ENCODE peak calls at places on chromosomes 16 and 17, in ten cellular contexts. One of them, this sample, is unnamed.

GRCh38 chr16:87327798-87328495 is 10.8 kb upstream of the C16orf95 start:
- DNase-seq in activated T-cell treated with anti-CD3 and anti-CD28 coated beads, Interleukin-2, amount 50 U/mL, for 48 hours: no peak
- DNase-seq in iris pigment epithelial cell: no peak
- DNase-seq in lower lobe of right lung: peak; percentile 34
- DNase-seq in NCI-H460: no peak
- DNase-seq in activated CD8-positive, alpha-beta T cell treated with anti-CD3 and anti-CD28 coated beads, Interleukin-2, amount 10 ng/mL, durations not matched to agents 7 days and 5 days: no peak
- DNase-seq in left ventricle myocardium inferior: no peak
- DNase-seq in substantia nigra: no peak
- DNase-seq in AG08395: no peak
- DNase-seq in HTR-8/SVneo: no peak
- DNase-seq in this sample: no peak

GRCh38 chr17:66665194-66665593 is 169.7 kb upstream of the CACNG5 start:
- DNase-seq in iris pigment epithelial cell: no peak
- DNase-seq in HTR-8/SVneo: no peak
- DNase-seq in substantia nigra: no peak
- DNase-seq in activated T-cell treated with anti-CD3 and anti-CD28 coated beads, Interleukin-2, amount 50 U/mL, for 48 hours: peak; percentile 43
- DNase-seq in AG08395: no peak
- DNase-seq in activated CD8-positive, alpha-beta T cell treated with anti-CD3 and anti-CD28 coated beads, Interleukin-2, amount 10 ng/mL, durations not matched to agents 7 days and 5 days: no peak
- DNase-seq in lower lobe of right lung: no peak
- DNase-seq in NCI-H460: no peak
- DNase-seq in left ventricle myocardium inferior: no peak
- DNase-seq in this sample: no peak

GRCh38 chr16:57357330-57358151 is 1.0 kb upstream of the CCL22 start:
- DNase-seq in activated CD8-positive, alpha-beta T cell treated with anti-CD3 and anti-CD28 coated beads, Interleukin-2, amount 10 ng/mL, durations not matched to agents 7 days and 5 days: no peak
- DNase-seq in left ventricle myocardium inferior: no peak
- DNase-seq in HTR-8/SVneo: no peak
- DNase-seq in AG08395: no peak
- DNase-seq in iris pigment epithelial cell: no peak
- DNase-seq in lower lobe of right lung: no peak
- DNase-seq in NCI-H460: no peak
- DNase-seq in substantia nigra: no peak
- DNase-seq in activated T-cell treated with anti-CD3 and anti-CD28 coated beads, Interleukin-2, amount 50 U/mL, for 48 hours: no peak
- DNase-seq in this sample: peak; percentile 29

GRCh38 chr16:10738231-10739077 is 5.2 kb upstream of the NUBP1 start:
- DNase-seq in activated CD8-positive, alpha-beta T cell treated with anti-CD3 and anti-CD28 coated beads, Interleukin-2, amount 10 ng/mL, durations not matched to agents 7 days and 5 days: peak; percentile 75
- DNase-seq in lower lobe of right lung: peak; percentile 70
- DNase-seq in activated T-cell treated with anti-CD3 and anti-CD28 coated beads, Interleukin-2, amount 50 U/mL, for 48 hours: peak; percentile 70
- DNase-seq in left ventricle myocardium inferior: peak; percentile 87
- DNase-seq in NCI-H460: peak; percentile 53
- DNase-seq in AG08395: no peak
- DNase-seq in HTR-8/SVneo: peak; percentile 26
- DNase-seq in iris pigment epithelial cell: peak; percentile 84
- DNase-seq in substantia nigra: no peak
- DNase-seq in this sample: peak; percentile 65

GRCh38 chr16:30658731-30659506 is 688 bp downstream of the FBRS start:
- DNase-seq in NCI-H460: peak; percentile 96
- DNase-seq in AG08395: peak; percentile 88
- DNase-seq in activated T-cell treated with anti-CD3 and anti-CD28 coated beads, Interleukin-2, amount 50 U/mL, for 48 hours: no peak
- DNase-seq in iris pigment epithelial cell: peak; percentile 97
- DNase-seq in activated CD8-positive, alpha-beta T cell treated with anti-CD3 and anti-CD28 coated beads, Interleukin-2, amount 10 ng/mL, durations not matched to agents 7 days and 5 days: no peak
- DNase-seq in HTR-8/SVneo: peak; percentile 82
- DNase-seq in left ventricle myocardium inferior: peak; percentile 76
- DNase-seq in substantia nigra: peak; percentile 90
- DNase-seq in lower lobe of right lung: peak; percentile 84
- DNase-seq in this sample: peak; percentile 99

GRCh38 chr16:56950881-56951771 is 10.6 kb upstream of the CETP start:
- DNase-seq in AG08395: peak; percentile 83
- DNase-seq in NCI-H460: peak; percentile 47
- DNase-seq in substantia nigra: no peak
- DNase-seq in activated CD8-positive, alpha-beta T cell treated with anti-CD3 and anti-CD28 coated beads, Interleukin-2, amount 10 ng/mL, durations not matched to agents 7 days and 5 days: peak; percentile 75
- DNase-seq in HTR-8/SVneo: peak; percentile 65
- DNase-seq in lower lobe of right lung: peak; percentile 71
- DNase-seq in left ventricle myocardium inferior: peak; percentile 23
- DNase-seq in iris pigment epithelial cell: peak; percentile 53
- DNase-seq in activated T-cell treated with anti-CD3 and anti-CD28 coated beads, Interleukin-2, amount 50 U/mL, for 48 hours: peak; percentile 80
- DNase-seq in this sample: peak; percentile 76

GRCh38 chr16:14539631-14540030 is 90.4 kb downstream of the PARN start:
- DNase-seq in left ventricle myocardium inferior: no peak
- DNase-seq in NCI-H460: no peak
- DNase-seq in lower lobe of right lung: no peak
- DNase-seq in AG08395: peak; percentile 23
- DNase-seq in HTR-8/SVneo: no peak
- DNase-seq in activated T-cell treated with anti-CD3 and anti-CD28 coated beads, Interleukin-2, amount 50 U/mL, for 48 hours: no peak
- DNase-seq in iris pigment epithelial cell: peak; percentile 54
- DNase-seq in substantia nigra: no peak
- DNase-seq in activated CD8-positive, alpha-beta T cell treated with anti-CD3 and anti-CD28 coated beads, Interleukin-2, amount 10 ng/mL, durations not matched to agents 7 days and 5 days: no peak
- DNase-seq in this sample: no peak

GRCh38 chr17:16013943-16014407 is 14.4 kb downstream of the TTC19 start:
- DNase-seq in NCI-H460: peak; percentile 54
- DNase-seq in substantia nigra: no peak
- DNase-seq in left ventricle myocardium inferior: no peak
- DNase-seq in HTR-8/SVneo: peak; percentile 72
- DNase-seq in activated T-cell treated with anti-CD3 and anti-CD28 coated beads, Interleukin-2, amount 50 U/mL, for 48 hours: no peak
- DNase-seq in activated CD8-positive, alpha-beta T cell treated with anti-CD3 and anti-CD28 coated beads, Interleukin-2, amount 10 ng/mL, durations not matched to agents 7 days and 5 days: no peak
- DNase-seq in AG08395: peak; percentile 53
- DNase-seq in lower lobe of right lung: no peak
- DNase-seq in iris pigment epithelial cell: peak; percentile 85
- DNase-seq in this sample: no peak

GRCh38 chr17:17691468-17692263 is 10.4 kb downstream of the RAI1 start:
- DNase-seq in substantia nigra: no peak
- DNase-seq in activated CD8-positive, alpha-beta T cell treated with anti-CD3 and anti-CD28 coated beads, Interleukin-2, amount 10 ng/mL, durations not matched to agents 7 days and 5 days: no peak
- DNase-seq in lower lobe of right lung: no peak
- DNase-seq in HTR-8/SVneo: no peak
- DNase-seq in iris pigment epithelial cell: no peak
- DNase-seq in activated T-cell treated with anti-CD3 and anti-CD28 coated beads, Interleukin-2, amount 50 U/mL, for 48 hours: no peak
- DNase-seq in left ventricle myocardium inferior: no peak
- DNase-seq in AG08395: no peak
- DNase-seq in NCI-H460: no peak
- DNase-seq in this sample: no peak

GRCh38 chr17:33647976-33648375 is 354.9 kb upstream of the ASIC2 start:
- DNase-seq in lower lobe of right lung: no peak
- DNase-seq in substantia nigra: no peak
- DNase-seq in activated CD8-positive, alpha-beta T cell treated with anti-CD3 and anti-CD28 coated beads, Interleukin-2, amount 10 ng/mL, durations not matched to agents 7 days and 5 days: no peak
- DNase-seq in iris pigment epithelial cell: peak; percentile 9
- DNase-seq in NCI-H460: no peak
- DNase-seq in left ventricle myocardium inferior: no peak
- DNase-seq in AG08395: peak; percentile 32
- DNase-seq in HTR-8/SVneo: no peak
- DNase-seq in activated T-cell treated with anti-CD3 and anti-CD28 coated beads, Interleukin-2, amount 50 U/mL, for 48 hours: no peak
- DNase-seq in this sample: no peak

GRCh38 chr16:60755907-60756306 is 1280.3 kb downstream of the CDH8 start:
- DNase-seq in left ventricle myocardium inferior: no peak
- DNase-seq in activated T-cell treated with anti-CD3 and anti-CD28 coated beads, Interleukin-2, amount 50 U/mL, for 48 hours: no peak
- DNase-seq in activated CD8-positive, alpha-beta T cell treated with anti-CD3 and anti-CD28 coated beads, Interleukin-2, amount 10 ng/mL, durations not matched to agents 7 days and 5 days: no peak
- DNase-seq in NCI-H460: no peak
- DNase-seq in substantia nigra: no peak
- DNase-seq in AG08395: no peak
- DNase-seq in iris pigment epithelial cell: no peak
- DNase-seq in HTR-8/SVneo: no peak
- DNase-seq in lower lobe of right lung: no peak
- DNase-seq in this sample: no peak

GRCh38 chr16:20424129-20424866 is 15.0 kb downstream of the ACSM5 start:
- DNase-seq in HTR-8/SVneo: no peak
- DNase-seq in substantia nigra: no peak
- DNase-seq in activated CD8-positive, alpha-beta T cell treated with anti-CD3 and anti-CD28 coated beads, Interleukin-2, amount 10 ng/mL, durations not matched to agents 7 days and 5 days: no peak
- DNase-seq in left ventricle myocardium inferior: no peak
- DNase-seq in iris pigment epithelial cell: no peak
- DNase-seq in AG08395: no peak
- DNase-seq in activated T-cell treated with anti-CD3 and anti-CD28 coated beads, Interleukin-2, amount 50 U/mL, for 48 hours: no peak
- DNase-seq in NCI-H460: no peak
- DNase-seq in lower lobe of right lung: no peak
- DNase-seq in this sample: no peak

GRCh38 chr16:3646348-3646920 is 8.1 kb upstream of the DNASE1 start:
- DNase-seq in HTR-8/SVneo: no peak
- DNase-seq in left ventricle myocardium inferior: no peak
- DNase-seq in NCI-H460: no peak
- DNase-seq in iris pigment epithelial cell: peak; percentile 43
- DNase-seq in AG08395: no peak
- DNase-seq in activated T-cell treated with anti-CD3 and anti-CD28 coated beads, Interleukin-2, amount 50 U/mL, for 48 hours: no peak
- DNase-seq in lower lobe of right lung: peak; percentile 34
- DNase-seq in activated CD8-positive, alpha-beta T cell treated with anti-CD3 and anti-CD28 coated beads, Interleukin-2, amount 10 ng/mL, durations not matched to agents 7 days and 5 days: no peak
- DNase-seq in substantia nigra: no peak
- DNase-seq in this sample: no peak

GRCh38 chr17:9880582-9880999 is 24.5 kb downstream of the RCVRN start:
- DNase-seq in left ventricle myocardium inferior: no peak
- DNase-seq in HTR-8/SVneo: peak; percentile 56
- DNase-seq in NCI-H460: no peak
- DNase-seq in iris pigment epithelial cell: peak; percentile 40
- DNase-seq in AG08395: peak; percentile 37
- DNase-seq in substantia nigra: no peak
- DNase-seq in lower lobe of right lung: no peak
- DNase-seq in activated CD8-positive, alpha-beta T cell treated with anti-CD3 and anti-CD28 coated beads, Interleukin-2, amount 10 ng/mL, durations not matched to agents 7 days and 5 days: no peak
- DNase-seq in activated T-cell treated with anti-CD3 and anti-CD28 coated beads, Interleukin-2, amount 50 U/mL, for 48 hours: no peak
- DNase-seq in this sample: no peak

GRCh38 chr16:10964039-10964890 is 19.9 kb downstream of the CLEC16A start:
- DNase-seq in activated CD8-positive, alpha-beta T cell treated with anti-CD3 and anti-CD28 coated beads, Interleukin-2, amount 10 ng/mL, durations not matched to agents 7 days and 5 days: peak; percentile 86
- DNase-seq in left ventricle myocardium inferior: peak; percentile 79
- DNase-seq in iris pigment epithelial cell: peak; percentile 72
- DNase-seq in lower lobe of right lung: peak; percentile 87
- DNase-seq in AG08395: peak; percentile 90
- DNase-seq in NCI-H460: peak; percentile 72
- DNase-seq in HTR-8/SVneo: peak; percentile 88
- DNase-seq in substantia nigra: peak; percentile 13
- DNase-seq in activated T-cell treated with anti-CD3 and anti-CD28 coated beads, Interleukin-2, amount 50 U/mL, for 48 hours: peak; percentile 93
- DNase-seq in this sample: peak; percentile 89

GRCh38 chr16:3625911-3626732 is 14.7 kb upstream of the SLX4 start:
- DNase-seq in lower lobe of right lung: no peak
- DNase-seq in AG08395: peak; percentile 20
- DNase-seq in left ventricle myocardium inferior: no peak
- DNase-seq in activated T-cell treated with anti-CD3 and anti-CD28 coated beads, Interleukin-2, amount 50 U/mL, for 48 hours: no peak
- DNase-seq in HTR-8/SVneo: no peak
- DNase-seq in NCI-H460: no peak
- DNase-seq in substantia nigra: no peak
- DNase-seq in activated CD8-positive, alpha-beta T cell treated with anti-CD3 and anti-CD28 coated beads, Interleukin-2, amount 10 ng/mL, durations not matched to agents 7 days and 5 days: no peak
- DNase-seq in iris pigment epithelial cell: peak; percentile 32
- DNase-seq in this sample: peak; percentile 71

GRCh38 chr16:65837431-65837986 is 529.0 kb upstream of the CDH5 start:
- DNase-seq in left ventricle myocardium inferior: no peak
- DNase-seq in NCI-H460: no peak
- DNase-seq in iris pigment epithelial cell: no peak
- DNase-seq in AG08395: no peak
- DNase-seq in activated CD8-positive, alpha-beta T cell treated with anti-CD3 and anti-CD28 coated beads, Interleukin-2, amount 10 ng/mL, durations not matched to agents 7 days and 5 days: no peak
- DNase-seq in HTR-8/SVneo: no peak
- DNase-seq in lower lobe of right lung: no peak
- DNase-seq in substantia nigra: no peak
- DNase-seq in activated T-cell treated with anti-CD3 and anti-CD28 coated beads, Interleukin-2, amount 50 U/mL, for 48 hours: no peak
- DNase-seq in this sample: no peak

GRCh38 chr16:75789237-75789636 is 62.9 kb upstream of the CPHXL start:
- DNase-seq in lower lobe of right lung: no peak
- DNase-seq in iris pigment epithelial cell: peak; percentile 49
- DNase-seq in activated T-cell treated with anti-CD3 and anti-CD28 coated beads, Interleukin-2, amount 50 U/mL, for 48 hours: no peak
- DNase-seq in activated CD8-positive, alpha-beta T cell treated with anti-CD3 and anti-CD28 coated beads, Interleukin-2, amount 10 ng/mL, durations not matched to agents 7 days and 5 days: peak; percentile 30
- DNase-seq in substantia nigra: no peak
- DNase-seq in NCI-H460: peak; percentile 45
- DNase-seq in AG08395: peak; percentile 66
- DNase-seq in HTR-8/SVneo: peak; percentile 71
- DNase-seq in left ventricle myocardium inferior: no peak
- DNase-seq in this sample: peak; percentile 68

GRCh38 chr17:57869599-57870282 is 19.9 kb upstream of the MRPS23 start:
- DNase-seq in iris pigment epithelial cell: peak; percentile 92
- DNase-seq in activated CD8-positive, alpha-beta T cell treated with anti-CD3 and anti-CD28 coated beads, Interleukin-2, amount 10 ng/mL, durations not matched to agents 7 days and 5 days: no peak
- DNase-seq in left ventricle myocardium inferior: no peak
- DNase-seq in NCI-H460: no peak
- DNase-seq in substantia nigra: no peak
- DNase-seq in AG08395: peak; percentile 84
- DNase-seq in lower lobe of right lung: no peak
- DNase-seq in HTR-8/SVneo: peak; percentile 67
- DNase-seq in activated T-cell treated with anti-CD3 and anti-CD28 coated beads, Interleukin-2, amount 50 U/mL, for 48 hours: no peak
- DNase-seq in this sample: no peak

GRCh38 chr17:76840443-76840767 is 27.8 kb upstream of the MGAT5B start:
- DNase-seq in NCI-H460: no peak
- DNase-seq in substantia nigra: no peak
- DNase-seq in HTR-8/SVneo: no peak
- DNase-seq in iris pigment epithelial cell: no peak
- DNase-seq in AG08395: no peak
- DNase-seq in left ventricle myocardium inferior: no peak
- DNase-seq in activated CD8-positive, alpha-beta T cell treated with anti-CD3 and anti-CD28 coated beads, Interleukin-2, amount 10 ng/mL, durations not matched to agents 7 days and 5 days: no peak
- DNase-seq in lower lobe of right lung: no peak
- DNase-seq in activated T-cell treated with anti-CD3 and anti-CD28 coated beads, Interleukin-2, amount 50 U/mL, for 48 hours: no peak
- DNase-seq in this sample: no peak

GRCh38 chr16:29821663-29822115 is 1.4 kb downstream of the MVP start:
- DNase-seq in iris pigment epithelial cell: peak; percentile 82
- DNase-seq in lower lobe of right lung: peak; percentile 62
- DNase-seq in AG08395: peak; percentile 67
- DNase-seq in NCI-H460: no peak
- DNase-seq in activated CD8-positive, alpha-beta T cell treated with anti-CD3 and anti-CD28 coated beads, Interleukin-2, amount 10 ng/mL, durations not matched to agents 7 days and 5 days: no peak
- DNase-seq in left ventricle myocardium inferior: no peak
- DNase-seq in substantia nigra: no peak
- DNase-seq in HTR-8/SVneo: no peak
- DNase-seq in activated T-cell treated with anti-CD3 and anti-CD28 coated beads, Interleukin-2, amount 50 U/mL, for 48 hours: no peak
- DNase-seq in this sample: no peak

GRCh38 chr17:5651348-5651747 is 67.0 kb upstream of the NLRP1 start:
- DNase-seq in left ventricle myocardium inferior: no peak
- DNase-seq in iris pigment epithelial cell: no peak
- DNase-seq in AG08395: no peak
- DNase-seq in HTR-8/SVneo: no peak
- DNase-seq in activated T-cell treated with anti-CD3 and anti-CD28 coated beads, Interleukin-2, amount 50 U/mL, for 48 hours: no peak
- DNase-seq in lower lobe of right lung: no peak
- DNase-seq in NCI-H460: no peak
- DNase-seq in activated CD8-positive, alpha-beta T cell treated with anti-CD3 and anti-CD28 coated beads, Interleukin-2, amount 10 ng/mL, durations not matched to agents 7 days and 5 days: no peak
- DNase-seq in substantia nigra: no peak
- DNase-seq in this sample: no peak

GRCh38 chr17:83099570-83100181 is 20.3 kb downstream of the METRNL start:
- DNase-seq in activated T-cell treated with anti-CD3 and anti-CD28 coated beads, Interleukin-2, amount 50 U/mL, for 48 hours: no peak
- DNase-seq in substantia nigra: no peak
- DNase-seq in left ventricle myocardium inferior: no peak
- DNase-seq in iris pigment epithelial cell: peak; percentile 24
- DNase-seq in NCI-H460: no peak
- DNase-seq in HTR-8/SVneo: no peak
- DNase-seq in activated CD8-positive, alpha-beta T cell treated with anti-CD3 and anti-CD28 coated beads, Interleukin-2, amount 10 ng/mL, durations not matched to agents 7 days and 5 days: no peak
- DNase-seq in AG08395: peak; percentile 70
- DNase-seq in lower lobe of right lung: no peak
- DNase-seq in this sample: no peak

GRCh38 chr16:88589441-88589840 is 19.2 kb downstream of the ZC3H18 start:
- DNase-seq in NCI-H460: no peak
- DNase-seq in HTR-8/SVneo: no peak
- DNase-seq in activated CD8-positive, alpha-beta T cell treated with anti-CD3 and anti-CD28 coated beads, Interleukin-2, amount 10 ng/mL, durations not matched to agents 7 days and 5 days: no peak
- DNase-seq in AG08395: no peak
- DNase-seq in iris pigment epithelial cell: no peak
- DNase-seq in left ventricle myocardium inferior: no peak
- DNase-seq in substantia nigra: no peak
- DNase-seq in lower lobe of right lung: no peak
- DNase-seq in activated T-cell treated with anti-CD3 and anti-CD28 coated beads, Interleukin-2, amount 50 U/mL, for 48 hours: no peak
- DNase-seq in this sample: no peak

GRCh38 chr16:19008245-19008644 is 24.5 kb downstream of the TMC7 start:
- DNase-seq in lower lobe of right lung: no peak
- DNase-seq in activated T-cell treated with anti-CD3 and anti-CD28 coated beads, Interleukin-2, amount 50 U/mL, for 48 hours: no peak
- DNase-seq in substantia nigra: no peak
- DNase-seq in HTR-8/SVneo: peak; percentile 28
- DNase-seq in NCI-H460: no peak
- DNase-seq in iris pigment epithelial cell: peak; percentile 89
- DNase-seq in activated CD8-positive, alpha-beta T cell treated with anti-CD3 and anti-CD28 coated beads, Interleukin-2, amount 10 ng/mL, durations not matched to agents 7 days and 5 days: no peak
- DNase-seq in AG08395: peak; percentile 75
- DNase-seq in left ventricle myocardium inferior: no peak
- DNase-seq in this sample: no peak

GRCh38 chr17:31935512-31935911 is 1.3 kb upstream of the SUZ12 start:
- DNase-seq in iris pigment epithelial cell: no peak
- DNase-seq in activated CD8-positive, alpha-beta T cell treated with anti-CD3 and anti-CD28 coated beads, Interleukin-2, amount 10 ng/mL, durations not matched to agents 7 days and 5 days: no peak
- DNase-seq in left ventricle myocardium inferior: no peak
- DNase-seq in AG08395: no peak
- DNase-seq in activated T-cell treated with anti-CD3 and anti-CD28 coated beads, Interleukin-2, amount 50 U/mL, for 48 hours: no peak
- DNase-seq in NCI-H460: no peak
- DNase-seq in substantia nigra: no peak
- DNase-seq in lower lobe of right lung: no peak
- DNase-seq in HTR-8/SVneo: no peak
- DNase-seq in this sample: no peak

GRCh38 chr17:17605747-17606083 is 14.2 kb upstream of the PEMT start:
- DNase-seq in NCI-H460: no peak
- DNase-seq in iris pigment epithelial cell: peak; percentile 67
- DNase-seq in activated CD8-positive, alpha-beta T cell treated with anti-CD3 and anti-CD28 coated beads, Interleukin-2, amount 10 ng/mL, durations not matched to agents 7 days and 5 days: no peak
- DNase-seq in lower lobe of right lung: no peak
- DNase-seq in HTR-8/SVneo: no peak
- DNase-seq in left ventricle myocardium inferior: no peak
- DNase-seq in AG08395: peak; percentile 76
- DNase-seq in substantia nigra: no peak
- DNase-seq in activated T-cell treated with anti-CD3 and anti-CD28 coated beads, Interleukin-2, amount 50 U/mL, for 48 hours: no peak
- DNase-seq in this sample: no peak

GRCh38 chr17:71987634-71988033 is 133.2 kb upstream of the SOX9 start:
- DNase-seq in iris pigment epithelial cell: peak; percentile 9
- DNase-seq in substantia nigra: no peak
- DNase-seq in lower lobe of right lung: no peak
- DNase-seq in activated T-cell treated with anti-CD3 and anti-CD28 coated beads, Interleukin-2, amount 50 U/mL, for 48 hours: no peak
- DNase-seq in activated CD8-positive, alpha-beta T cell treated with anti-CD3 and anti-CD28 coated beads, Interleukin-2, amount 10 ng/mL, durations not matched to agents 7 days and 5 days: no peak
- DNase-seq in left ventricle myocardium inferior: no peak
- DNase-seq in HTR-8/SVneo: peak; percentile 53
- DNase-seq in NCI-H460: no peak
- DNase-seq in AG08395: peak; percentile 18
- DNase-seq in this sample: no peak

This sample was measured in KBM-7.